ENCODE peak calls at places on chromosomes 7 and 10, in nine cellular contexts. U is HT1080; K is glomerular endothelial cell; J is renal cortical epithelial cell; W is colonic mucosa; F is naive thymus-derived CD4-positive, alpha-beta T cell; Y is hepatocyte; B is neural progenitor cell; G is effector memory CD4-positive, alpha-beta T cell. C is an unnamed sample.

GRCh38 chr7:83850037-83850619 is 201.2 kb upstream of the SEMA3E start:
- DNase-seq in U (no peak), K (no peak), J (no peak), W (no peak), F (no peak), Y (no peak), B (no peak), G (no peak), C (no peak)

GRCh38 chr10:32983333-32983909 is 25.4 kb upstream of the ITGB1 start:
- DNase-seq in U (peak), K (no peak), J (peak), W (no peak), F (no peak), Y (peak), B (no peak), G (no peak), C (no peak)

GRCh38 chr7:79452032-79452494 is 1.4 kb downstream of the MAGI2 start:
- DNase-seq in U (peak), K (no peak), J (peak), W (peak), F (no peak), Y (peak), B (peak), G (no peak), C (peak)

GRCh38 chr10:91343010-91343409 is 67.1 kb upstream of the HECTD2 start:
- DNase-seq in U (no peak), K (no peak), J (no peak), W (no peak), F (no peak), Y (no peak), B (no peak), G (no peak), C (no peak)

GRCh38 chr7:40570218-40570617 is 435.4 kb downstream of the SUGCT start:
- DNase-seq in U (no peak), K (no peak), J (peak), W (no peak), F (no peak), Y (no peak), B (peak), G (no peak), C (no peak)

GRCh38 chr10:53786236-53786635 is 1013.7 kb upstream of the MBL2 start:
- DNase-seq in U (peak), K (no peak), J (no peak), W (no peak), F (no peak), Y (no peak), B (peak), G (no peak), C (no peak)

GRCh38 chr7:14687777-14688176 is 214.8 kb downstream of the DGKB start:
- DNase-seq in U (no peak), K (no peak), J (no peak), W (no peak), F (no peak), Y (no peak), B (no peak), G (no peak), C (no peak)

GRCh38 chr10:118052816-118053215 is 6.1 kb upstream of the RAB11FIP2 start:
- DNase-seq in U (no peak), K (no peak), J (no peak), W (no peak), F (no peak), Y (no peak), B (no peak), G (no peak), C (no peak)

GRCh38 chr7:142807855-142808460 is 37.2 kb downstream of the PRSS2 start:
- DNase-seq in U (peak), K (no peak), J (no peak), W (no peak), F (peak), Y (no peak), B (no peak), G (peak), C (no peak)

GRCh38 chr10:102675887-102676616 is 31.8 kb downstream of the TRIM8 start:
- DNase-seq in U (peak), K (no peak), J (peak), W (no peak), F (no peak), Y (peak), B (peak), G (no peak), C (no peak)

GRCh38 chr7:21550821-21551531 is 8.1 kb downstream of the DNAH11 start:
- DNase-seq in U (no peak), K (no peak), J (no peak), W (no peak), F (no peak), Y (peak), B (peak), G (no peak), C (no peak)

GRCh38 chr10:114265392-114266053 is 26.5 kb downstream of the VWA2 start:
- DNase-seq in U (no peak), K (no peak), J (no peak), W (no peak), F (no peak), Y (no peak), B (no peak), G (no peak), C (no peak)

GRCh38 chr7:78020874-78021249 is 222.3 kb downstream of the PHTF2 start:
- DNase-seq in U (no peak), K (no peak), J (no peak), W (no peak), F (no peak), Y (no peak), B (no peak), G (no peak), C (no peak)

GRCh38 chr7:102463841-102464576 is 654 bp downstream of the ALKBH4 start:
- DNase-seq in U (no peak), K (no peak), J (peak), W (no peak), F (no peak), Y (no peak), B (peak), G (no peak), C (no peak)

GRCh38 chr7:1225462-1226154 is 7.1 kb upstream of the UNCX start:
- DNase-seq in U (no peak), K (no peak), J (no peak), W (peak), F (peak), Y (peak), B (peak), G (no peak), C (peak)

GRCh38 chr10:9634466-9634865 is 1383.2 kb upstream of the CELF2 start:
- DNase-seq in U (peak), K (no peak), J (peak), W (no peak), F (no peak), Y (no peak), B (no peak), G (no peak), C (no peak)

GRCh38 chr7:82468435-82468834 is 24.9 kb upstream of the CACNA2D1 start:
- DNase-seq in U (no peak), K (no peak), J (no peak), W (no peak), F (no peak), Y (no peak), B (no peak), G (no peak), C (no peak)

GRCh38 chr7:29345590-29345989 is 151.0 kb downstream of the CHN2 start:
- DNase-seq in U (no peak), K (no peak), J (peak), W (peak), F (no peak), Y (peak), B (peak), G (no peak), C (peak)

GRCh38 chr7:134996097-134996550 is 9.8 kb downstream of the AGBL3 start:
- DNase-seq in U (no peak), K (no peak), J (peak), W (no peak), F (peak), Y (peak), B (no peak), G (no peak), C (no peak)

GRCh38 chr7:69880848-69881247 is 282.6 kb downstream of the AUTS2 start:
- DNase-seq in U (no peak), K (no peak), J (no peak), W (no peak), F (no peak), Y (no peak), B (no peak), G (no peak), C (no peak)

GRCh38 chr10:98318861-98319260 is 50.9 kb upstream of the LOXL4 start:
- DNase-seq in U (no peak), K (no peak), J (no peak), W (no peak), F (no peak), Y (no peak), B (no peak), G (no peak), C (no peak)

GRCh38 chr7:64407148-64407547 is 93.4 kb downstream of the ZNF736 start:
- DNase-seq in U (no peak), K (no peak), J (no peak), W (no peak), F (no peak), Y (no peak), B (no peak), G (no peak), C (no peak)

C was measured in cerebellum.